ENCODE peak calls at places on chromosomes 16 and 17, in six cellular contexts. D is thoracic aorta, X is type B pancreatic cell, E is breast epithelium, H is fibroblast of the aortic adventitia, O is brain microvascular endothelial cell. R is an unnamed sample.

GRCh38 chr16:68590201-68590994 is 51.3 kb downstream of the ZFP90 start:
- DNase-seq in X (peak), D (no peak), O (peak), E (peak), H (peak), R (peak)

GRCh38 chr17:63701477-63702222 is 1.7 kb upstream of the LIMD2 start:
- DNase-seq in E (no peak), O (no peak), X (no peak), H (no peak), D (no peak), R (no peak)

GRCh38 chr17:77117415-77117814 is 23.4 kb upstream of the SEC14L1 start:
- DNase-seq in D (no peak), E (no peak), H (peak), O (no peak), X (no peak), R (no peak)

GRCh38 chr16:9123871-9124270 is 32.4 kb downstream of the HAPSTR1 start:
- DNase-seq in E (peak), D (no peak), H (no peak), X (peak), O (no peak), R (no peak)

GRCh38 chr17:58161566-58161965 is 5.2 kb upstream of the OR4D2 start:
- DNase-seq in D (no peak), E (no peak), X (no peak), O (no peak), H (no peak), R (no peak)

GRCh38 chr16:12255919-12256665 is 279.6 kb downstream of the SNX29 start:
- DNase-seq in D (no peak), O (no peak), E (no peak), X (no peak), H (no peak), R (no peak)

GRCh38 chr17:80908776-80909175 is 82.9 kb upstream of the CHMP6 start:
- DNase-seq in E (no peak), H (no peak), D (no peak), O (no peak), X (no peak), R (no peak)

GRCh38 chr16:3868967-3869366 is 11.5 kb downstream of the CREBBP start:
- DNase-seq in D (no peak), O (no peak), H (no peak), X (peak), E (no peak), R (no peak)

GRCh38 chr17:4786111-4786491 is at the start of gene VMO1:
- DNase-seq in X (no peak), O (peak), D (no peak), E (no peak), H (peak), R (no peak)

GRCh38 chr17:75338335-75338734 is 49.1 kb upstream of the SLC25A19 start:
- DNase-seq in E (no peak), X (no peak), H (no peak), O (no peak), D (no peak), R (no peak)

GRCh38 chr16:48194828-48195566 is 39.2 kb upstream of the ABCC12 start:
- DNase-seq in H (peak), E (no peak), D (no peak), O (peak), X (no peak), R (no peak)

GRCh38 chr16:15648135-15648730 is 1.8 kb upstream of the NDE1 start:
- DNase-seq in E (no peak), X (no peak), D (no peak), O (no peak), H (no peak), R (no peak)

DNA sequence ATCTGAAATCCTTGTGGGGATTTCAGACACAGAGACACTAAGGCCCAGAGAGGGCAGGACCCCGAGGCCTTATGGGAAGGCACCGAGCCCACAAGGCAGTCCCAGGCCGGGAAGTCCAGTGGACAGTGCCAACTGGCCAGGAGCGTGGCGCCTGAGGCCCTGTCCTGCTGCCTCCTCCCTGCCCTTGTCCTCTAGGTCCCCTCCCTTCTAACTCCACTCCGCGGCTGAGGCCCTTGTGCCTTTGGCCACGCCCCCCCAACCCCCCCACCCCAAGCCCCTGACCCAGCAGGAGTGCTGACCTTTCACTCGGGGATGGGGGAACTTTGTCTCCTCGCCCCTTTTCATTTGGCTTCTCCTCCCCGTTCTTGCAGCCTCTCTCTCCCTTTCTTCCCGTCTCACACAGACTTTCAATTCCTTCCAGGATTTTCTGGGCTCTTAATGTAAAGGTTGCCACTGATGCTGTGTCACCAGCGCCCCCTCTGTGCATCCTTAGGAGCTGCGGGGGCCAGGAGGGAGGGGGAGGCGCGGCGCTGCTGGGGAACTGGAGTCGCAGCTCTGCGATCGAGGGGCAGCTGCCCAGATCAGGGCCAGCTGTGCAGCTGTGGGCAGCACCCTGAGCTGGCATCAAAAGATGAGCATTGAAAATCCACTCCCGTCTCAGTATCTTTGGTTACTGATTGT is 29.1 kb downstream of the CRHR1 start:
- DNase-seq in E (no peak), X (no peak), D (no peak), O (no peak), H (no peak), R (no peak)
- TF ChIP-seq CTCF in E (no peak), X (peak), D (no peak), O (peak), H (peak), R (no peak)

DNA sequence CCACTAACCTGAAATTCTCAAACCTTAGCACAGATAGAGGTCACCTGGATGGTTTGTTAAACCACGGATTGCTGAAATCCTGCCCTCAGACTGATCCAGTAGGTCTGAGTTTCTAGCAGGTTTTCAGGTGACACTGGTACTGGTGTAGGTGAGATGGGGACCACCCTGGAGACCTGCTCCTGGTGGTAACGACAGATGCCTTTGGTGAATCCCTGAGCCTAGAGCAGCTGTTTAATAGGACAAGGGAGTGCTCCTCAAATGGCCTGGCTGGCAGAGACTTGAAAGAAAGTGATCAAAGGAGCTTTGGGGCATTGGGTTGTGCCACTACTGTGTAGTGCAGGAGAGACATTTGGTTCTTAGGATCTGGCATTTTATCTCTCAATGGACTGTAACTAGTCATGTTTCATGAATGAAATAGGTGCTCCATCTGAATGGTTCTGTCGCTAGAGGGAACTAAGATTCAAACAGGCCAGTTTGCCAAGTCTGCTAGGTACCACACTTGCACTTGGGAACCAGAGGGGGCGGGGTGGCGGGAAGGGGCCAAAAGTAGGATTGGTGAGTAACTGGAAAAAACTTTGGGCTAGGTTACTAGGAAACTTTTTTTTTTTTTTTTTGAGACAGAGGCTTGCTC is 2.9 kb upstream of the IFI35 start:
- DNase-seq in E (no peak), O (no peak), D (no peak), H (peak), X (no peak), R (no peak)
- TF ChIP-seq CTCF in E (no peak), O (no peak), D (no peak), H (peak), X (no peak), R (no peak)

GRCh38 chr16:79463839-79464238 is 136.7 kb downstream of the MAF start:
- DNase-seq in D (no peak), E (no peak), H (no peak), X (no peak), O (no peak), R (no peak)
- TF ChIP-seq CTCF in D (no peak), E (no peak), H (no peak), X (no peak), O (no peak), R (no peak)

DNA sequence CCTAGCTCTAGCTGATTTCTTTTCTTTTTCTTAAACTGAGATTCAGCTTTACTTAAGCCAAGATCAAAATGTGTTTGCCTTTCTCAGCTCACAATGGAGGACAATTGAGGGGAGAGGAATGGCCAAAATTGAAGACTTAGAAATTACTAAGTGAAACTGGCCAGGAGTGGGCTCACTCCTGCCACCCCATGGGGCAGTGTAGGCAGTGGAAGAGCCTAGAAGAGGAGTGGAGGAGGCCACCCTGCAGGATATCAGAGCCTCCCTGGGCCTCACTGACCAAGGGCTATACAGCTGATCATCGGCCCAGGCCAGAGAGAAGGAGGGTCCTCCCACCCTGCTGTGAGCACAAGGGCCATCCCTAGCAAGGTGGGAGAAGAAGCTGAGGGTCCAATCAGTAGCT is 119.8 kb downstream of the CCT6B start:
- DNase-seq in O (no peak), X (no peak), D (no peak), H (no peak), E (no peak), R (no peak)
- TF ChIP-seq CTCF in O (no peak), X (no peak), D (no peak), H (no peak), E (no peak), R (no peak)

GRCh38 chr16:73389075-73389474 is 341.1 kb upstream of the ZFHX3 start:
- DNase-seq in H (no peak), D (no peak), E (no peak), X (no peak), O (no peak), R (no peak)
- TF ChIP-seq CTCF in H (no peak), D (no peak), E (no peak), X (no peak), O (no peak), R (no peak)

GRCh38 chr17:8611135-8611534 is 19.4 kb downstream of the MYH10 start:
- DNase-seq in O (peak), D (no peak), E (no peak), X (no peak), H (peak), R (no peak)
- TF ChIP-seq CTCF in O (no peak), D (no peak), E (no peak), X (no peak), H (no peak), R (no peak)